ENCODE peak calls at places on chromosomes 1 and 21, in five cellular contexts. W, H, N, G and T are unnamed samples.

GRCh38 chr1:63126104-63126503 is 196.3 kb upstream of the FOXD3 start:
- DNase-seq in H (no peak), N (no peak), W (no peak), G (no peak), T (no peak)

GRCh38 chr1:73898540-73898939 is 299.4 kb downstream of the LRRIQ3 start:
- DNase-seq in H (no peak), W (no peak), G (no peak), N (no peak), T (no peak)

GRCh38 chr21:45768011-45768740 is 124.7 kb downstream of the PCBP3 start:
- DNase-seq in G (no peak), W (no peak), N (no peak), H (no peak), T (no peak)

GRCh38 chr1:70864302-70864701 is 183.3 kb downstream of the PTGER3 start:
- DNase-seq in H (no peak), N (no peak), W (peak), G (no peak), T (no peak)

GRCh38 chr1:4710592-4711190 is 56.3 kb downstream of the AJAP1 start:
- DNase-seq in G (no peak), H (no peak), W (no peak), N (no peak), T (no peak)

GRCh38 chr1:48066951-48067350 is 69.8 kb upstream of the TRABD2B start:
- DNase-seq in H (no peak), N (no peak), W (peak), G (no peak), T (no peak)

GRCh38 chr1:84836145-84836544 is 56.9 kb downstream of the LPAR3 start:
- DNase-seq in H (no peak), G (peak), W (no peak), N (no peak), T (no peak)

GRCh38 chr1:115771094-115771846 is 2.8 kb upstream of the CASQ2 start:
- DNase-seq in W (no peak), G (peak), H (no peak), N (no peak), T (no peak)

GRCh38 chr1:221897312-221897711 is 155.4 kb upstream of the DUSP10 start:
- DNase-seq in W (no peak), G (no peak), N (no peak), H (no peak), T (no peak)

GRCh38 chr1:155466996-155467395 is 95.6 kb downstream of the ASH1L start:
- DNase-seq in G (peak), N (peak), W (peak), H (no peak), T (no peak)

GRCh38 chr1:162292422-162292849 is 84.2 kb downstream of the SPATA46 start:
- DNase-seq in N (peak), G (peak), W (no peak), H (no peak), T (no peak)

GRCh38 chr21:34184232-34184631 is 110.9 kb downstream of the MRPS6 start:
- DNase-seq in W (no peak), H (no peak), G (no peak), N (no peak), T (no peak)

GRCh38 chr1:36803870-36804560 is 230.3 kb downstream of the GRIK3 start:
- DNase-seq in N (no peak), W (no peak), H (no peak), G (no peak), T (no peak)

GRCh38 chr1:48572632-48573258 is 100.7 kb upstream of the SPATA6 start:
- DNase-seq in H (peak), W (peak), G (peak), N (peak), T (no peak)

GRCh38 chr1:113946668-113947387 is 17.7 kb downstream of the HIPK1 start:
- DNase-seq in H (no peak), N (no peak), G (no peak), W (no peak), T (no peak)

GRCh38 chr1:34918609-34919561 is 10.6 kb downstream of the DLGAP3 start:
- DNase-seq in W (no peak), H (peak), N (no peak), G (no peak), T (no peak)

GRCh38 chr1:55337801-55338447 is 122.8 kb upstream of the USP24 start:
- DNase-seq in W (peak), H (no peak), G (peak), N (peak), T (no peak)

GRCh38 chr1:173771536-173771935 is 52.9 kb upstream of the DARS2 start:
- DNase-seq in H (no peak), N (no peak), G (no peak), W (no peak), T (no peak)

GRCh38 chr1:185567006-185567405 is 167.2 kb upstream of the HMCN1 start:
- DNase-seq in G (peak), W (peak), H (peak), N (no peak), T (no peak)

GRCh38 chr1:2557146-2558029 is 1.2 kb downstream of the TNFRSF14 start:
- DNase-seq in G (no peak), W (no peak), H (no peak), N (no peak), T (no peak)

GRCh38 chr1:241635556-241636179 is 4.5 kb downstream of the CHML start:
- DNase-seq in N (no peak), W (no peak), H (no peak), G (no peak), T (no peak)

GRCh38 chr1:52140633-52141512 is 1.0 kb upstream of the ZFYVE9 start:
- DNase-seq in H (no peak), W (peak), G (peak), N (no peak), T (no peak)

GRCh38 chr1:24896596-24897262 is 33.3 kb downstream of the RUNX3 start:
- DNase-seq in N (no peak), H (no peak), W (no peak), G (peak), T (no peak)

GRCh38 chr1:24898152-24898908 is 31.7 kb downstream of the RUNX3 start:
- DNase-seq in N (no peak), G (peak), W (peak), H (no peak), T (no peak)

GRCh38 chr1:95018602-95019369 is 54.0 kb downstream of the ALG14 start:
- DNase-seq in N (peak), G (peak), W (peak), H (no peak), T (no peak)

GRCh38 chr1:233790662-233791371 is 113.7 kb upstream of the SLC35F3 start:
- DNase-seq in N (peak), G (peak), W (peak), H (peak), T (peak)